ENCODE peak calls at places on chromosome 22, in six cellular contexts. K, A, I, E, G and Y are unnamed samples.
A peak's percentile ranks its signal among the peaks of the same experiment; 100 is the strongest.

GRCh38 chr22:24810043-24810749 is 4.2 kb downstream of the SGSM1 start:
- DNase-seq in I (no peak), E (no peak), A (no peak), K (no peak), G (no peak), Y (no peak)

GRCh38 chr22:42301742-42302102 is 31.3 kb upstream of the TCF20 start:
- DNase-seq in K (no peak), E (no peak), I (no peak), G (no peak), A (no peak), Y (no peak)

GRCh38 chr22:39689421-39689820 is 118.9 kb downstream of the CACNA1I start:
- DNase-seq in A (no peak), I (no peak), E (no peak), G (no peak), K (no peak), Y (no peak)

GRCh38 chr22:39527481-39527961 is 5.0 kb downstream of the RPS19BP1 start:
- DNase-seq in A (no peak), E (peak; percentile 41), K (peak; percentile 74), G (no peak), I (no peak), Y (no peak)

GRCh38 chr22:39176673-39177455 is 24.4 kb upstream of the CBX7 start:
- DNase-seq in G (no peak), K (no peak), I (no peak), E (peak; percentile 16), A (no peak), Y (no peak)

GRCh38 chr22:19056951-19057401 is 65.2 kb downstream of the DGCR2 start:
- DNase-seq in I (peak; percentile 12), A (no peak), E (no peak), G (no peak), K (no peak), Y (no peak)

GRCh38 chr22:38927033-38927789 is 30.2 kb upstream of the APOBEC3A start:
- DNase-seq in E (peak; percentile 56), I (peak; percentile 89), G (peak; percentile 59), K (no peak), A (peak; percentile 82), Y (no peak)

GRCh38 chr22:23146842-23147205 is 1.5 kb downstream of the RAB36 start:
- DNase-seq in A (no peak), K (no peak), E (peak; percentile 31), I (no peak), G (no peak), Y (no peak)

GRCh38 chr22:19824197-19825015 is 30.3 kb downstream of the GNB1L start:
- DNase-seq in E (no peak), K (peak; percentile 41), A (no peak), I (peak; percentile 8), G (no peak), Y (no peak)

GRCh38 chr22:33467718-33468117 is 409.5 kb upstream of the SYN3 start:
- DNase-seq in K (no peak), I (no peak), G (no peak), A (no peak), E (peak; percentile 26), Y (no peak)

GRCh38 chr22:29098296-29098695 is 25.5 kb downstream of the KREMEN1 start:
- DNase-seq in I (no peak), A (no peak), K (no peak), G (no peak), E (no peak), Y (no peak)

GRCh38 chr22:47504962-47505361 is 742.5 kb downstream of the TBC1D22A start:
- DNase-seq in I (no peak), K (no peak), G (no peak), E (no peak), A (no peak), Y (no peak)

GRCh38 chr22:42626951-42627625 is 12.4 kb upstream of the POLDIP3 start:
- DNase-seq in K (no peak), I (no peak), E (no peak), A (no peak), G (no peak), Y (no peak)

GRCh38 chr22:19871845-19872778 is 17.4 kb upstream of the GNB1L start:
- DNase-seq in G (no peak), I (peak; percentile 12), E (no peak), K (no peak), A (no peak), Y (no peak)

GRCh38 chr22:35034963-35035362 is 31.0 kb upstream of the ISX start:
- DNase-seq in A (no peak), E (no peak), K (no peak), G (no peak), I (no peak), Y (no peak)

GRCh38 chr22:35033635-35034296 is 32.2 kb upstream of the ISX start:
- DNase-seq in K (no peak), E (no peak), A (no peak), G (no peak), I (no peak), Y (no peak)

GRCh38 chr22:35039625-35040024 is 26.3 kb upstream of the ISX start:
- DNase-seq in E (no peak), G (no peak), A (no peak), I (no peak), K (no peak), Y (no peak)

GRCh38 chr22:35032571-35032970 is 33.4 kb upstream of the ISX start:
- DNase-seq in A (no peak), E (no peak), K (no peak), I (no peak), G (no peak), Y (no peak)

DNA sequence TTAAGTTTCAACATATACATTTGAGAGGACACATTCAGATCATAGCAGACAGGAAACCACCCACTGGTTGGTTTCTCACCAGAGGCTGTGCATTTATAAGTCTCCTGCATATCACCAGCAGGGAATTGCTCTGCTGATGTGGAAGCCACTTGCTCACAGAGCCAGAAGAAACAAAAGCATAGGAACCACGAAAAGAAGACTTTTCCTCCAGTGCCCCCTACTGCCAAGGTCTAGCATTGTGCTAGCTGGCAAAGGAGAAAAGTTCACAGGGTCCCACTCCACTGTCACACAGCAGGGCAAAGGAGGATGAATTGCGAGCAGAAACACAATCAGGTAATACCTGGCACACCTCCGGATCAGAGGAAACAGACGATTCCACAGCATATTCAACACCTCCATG is 28.9 kb upstream of the ISX start:
- DNase-seq in K (no peak), E (no peak), I (no peak), A (no peak), G (no peak), Y (no peak)
- TF ChIP-seq CTCF in K (peak; percentile 45), E (no peak), I (no peak), A (peak; percentile 13), G (no peak), Y (peak; percentile 55)

GRCh38 chr22:46416537-46417267 is 81.2 kb downstream of the TRMU start:
- DNase-seq in I (no peak), E (no peak), A (no peak), K (no peak), G (no peak), Y (no peak)
- H3K4me3 ChIP-seq in I (no peak overlapping the region), E (no peak overlapping the region), A (no peak overlapping the region), K (no peak overlapping the region), G (no peak overlapping the region), Y (no peak overlapping the region)

GRCh38 chr22:49575703-49576081 is 252.0 kb downstream of the BRD1 start:
- DNase-seq in G (no peak), A (no peak), E (no peak), I (no peak), K (no peak), Y (no peak)
- TF ChIP-seq CTCF in G (no peak), A (no peak), E (no peak), I (no peak), K (no peak), Y (no peak)

GRCh38 chr22:37369536-37369935 is 57.7 kb downstream of the ELFN2 start:
- DNase-seq in K (no peak), E (no peak), I (no peak), G (no peak), A (no peak), Y (no peak)

GRCh38 chr22:37373451-37373850 is 53.8 kb downstream of the ELFN2 start:
- DNase-seq in A (no peak), I (no peak), G (no peak), E (no peak), K (no peak), Y (no peak)

GRCh38 chr22:37371491-37371890 is 55.8 kb downstream of the ELFN2 start:
- DNase-seq in G (no peak), A (no peak), I (no peak), E (no peak), K (no peak), Y (no peak)

GRCh38 chr22:37370306-37370979 is 56.8 kb downstream of the ELFN2 start:
- DNase-seq in K (no peak), G (no peak), E (no peak), A (no peak), I (no peak), Y (peak; percentile 17)

GRCh38 chr22:37371911-37372310 is 55.4 kb downstream of the ELFN2 start:
- DNase-seq in A (no peak), E (no peak), K (no peak), G (no peak), I (no peak), Y (no peak)
- H3K4me3 ChIP-seq in A (no peak overlapping the region), E (no peak overlapping the region), K (no peak overlapping the region), G (no peak overlapping the region), I (no peak overlapping the region), Y (no peak overlapping the region)

DNA sequence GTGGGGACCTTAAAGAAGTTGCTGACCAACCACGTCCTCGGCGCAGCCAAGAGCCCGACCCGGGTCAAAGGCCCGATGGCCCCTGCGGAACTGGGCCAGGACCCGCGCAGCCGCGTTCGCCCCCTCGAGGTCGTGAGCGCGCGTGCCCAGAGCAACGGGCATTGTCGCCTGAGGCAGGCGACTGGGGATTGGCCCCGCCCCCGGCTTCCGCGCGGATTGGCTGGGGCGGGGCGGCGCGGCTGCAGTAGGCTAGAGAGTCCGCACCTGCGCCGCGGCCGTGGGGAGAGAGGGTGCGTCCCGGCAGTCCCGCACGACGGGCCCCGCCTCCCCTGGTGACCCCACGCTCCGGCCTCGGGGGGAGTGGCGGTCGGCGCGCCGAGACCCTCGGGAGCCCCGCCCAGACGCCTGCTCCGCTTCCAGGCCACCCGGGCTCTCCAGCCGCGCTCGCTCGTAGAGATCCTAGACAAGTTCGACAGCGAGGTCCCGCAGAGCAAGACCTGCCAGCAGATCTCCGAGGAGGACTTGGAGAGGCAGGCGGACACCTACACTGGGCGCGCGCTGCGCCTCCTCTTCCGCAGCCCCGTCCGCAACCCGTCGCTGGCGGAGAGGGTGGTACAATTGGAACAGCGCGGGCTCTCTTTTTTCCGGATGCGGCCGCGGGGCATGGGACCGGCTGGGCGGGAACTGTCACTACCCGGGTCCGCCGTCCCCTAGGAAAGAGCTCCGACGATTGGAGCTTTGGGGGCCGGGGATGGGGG is 8.3 kb upstream of the PPIL2 start:
- DNase-seq in E (no peak), K (peak; percentile 70), G (peak; percentile 11), I (peak; percentile 86), A (peak; percentile 75), Y (no peak)
- TF ChIP-seq CTCF in E (no peak), K (peak; percentile 57), G (no peak), I (peak; percentile 49), A (no peak), Y (peak; percentile 20)

GRCh38 chr22:46390105-46390651 is 54.7 kb downstream of the TRMU start:
- DNase-seq in E (no peak), K (no peak), I (no peak), G (no peak), A (no peak), Y (no peak)
- H3K4me3 ChIP-seq in E (no peak overlapping the region), K (no peak overlapping the region), I (no peak overlapping the region), G (no peak overlapping the region), A (no peak overlapping the region), Y (no peak overlapping the region)

DNA sequence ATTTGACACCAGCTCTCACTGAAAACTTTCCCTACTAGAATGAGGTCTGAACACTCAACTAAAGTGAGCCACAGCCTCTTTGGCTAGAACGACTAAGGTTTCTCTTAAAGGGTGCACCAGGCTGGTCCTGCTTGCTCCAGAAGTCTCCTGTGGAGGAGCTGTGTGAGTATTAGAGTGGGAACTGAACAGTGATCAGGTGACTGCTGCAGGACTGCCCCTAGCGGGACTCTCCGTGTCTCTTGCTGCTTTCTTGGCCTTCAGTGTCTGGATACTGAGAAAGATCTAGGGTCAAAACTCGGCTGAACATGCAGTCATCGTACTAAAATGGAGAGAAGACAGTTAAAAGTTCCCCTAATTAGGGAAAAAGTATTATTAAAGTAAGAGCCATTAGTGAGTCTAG is 34.6 kb downstream of the FAM118A start:
- DNase-seq in I (no peak), A (peak; percentile 28), K (no peak), E (peak; percentile 71), G (peak; percentile 26), Y (no peak)
- TF ChIP-seq CTCF in I (no peak), A (no peak), K (no peak), E (peak; percentile 57), G (peak; percentile 4), Y (no peak)